ENCODE peak calls at places on chromosome 14, in four cellular contexts. U is heart left ventricle, M is gastrocnemius medialis, T is HCT116. A is an unnamed sample.

GRCh38 chr14:103372552-103373304 is 12.5 kb upstream of the MARK3 start:
- ATAC-seq in U (peak; percentile 79), M (no peak), T (peak; percentile 97), A (no peak)

GRCh38 chr14:37888234-37888633 is 292.8 kb downstream of the TTC6 start:
- ATAC-seq in U (no peak), M (no peak), T (peak; percentile 65), A (no peak)

GRCh38 chr14:65791551-65791981 is 379.0 kb downstream of the FUT8 start:
- ATAC-seq in U (no peak), M (no peak), T (peak; percentile 21), A (no peak)

GRCh38 chr14:99323603-99324185 is 51.7 kb upstream of the BCL11B start:
- ATAC-seq in U (no peak), M (no peak), T (no peak), A (no peak)

GRCh38 chr14:89283327-89284060 is 133.5 kb downstream of the FOXN3 start:
- ATAC-seq in U (no peak), M (no peak), T (no peak), A (no peak)

GRCh38 chr14:35261774-35262173 is 30.4 kb upstream of the PSMA6 start:
- ATAC-seq in U (no peak), M (no peak), T (no peak), A (no peak)

GRCh38 chr14:93960108-93960475 is 16.3 kb downstream of the ASB2 start:
- ATAC-seq in U (no peak), M (no peak), T (peak; percentile 31), A (no peak)

GRCh38 chr14:104585966-104586702 is 6.6 kb downstream of the C14orf180 start:
- ATAC-seq in U (peak; percentile 30), M (no peak), T (no peak), A (no peak)

GRCh38 chr14:63901434-63902085 is 48.8 kb downstream of the SYNE2 start:
- ATAC-seq in U (peak; percentile 29), M (no peak), T (no peak), A (peak; percentile 43)

GRCh38 chr14:99234982-99235491 is 37.0 kb downstream of the BCL11B start:
- ATAC-seq in U (no peak), M (no peak), T (peak; percentile 59), A (no peak)

GRCh38 chr14:61403411-61403810 is 82.0 kb downstream of the PRKCH start:
- ATAC-seq in U (no peak), M (no peak), T (no peak), A (no peak)

GRCh38 chr14:104582649-104583048 is 3.1 kb downstream of the C14orf180 start:
- ATAC-seq in U (peak; percentile 60), M (peak; percentile 73), T (no peak), A (no peak)

GRCh38 chr14:94638961-94639817 is 27.0 kb downstream of the SERPINA3 start:
- ATAC-seq in U (no peak), M (no peak), T (no peak), A (no peak)

GRCh38 chr14:89429206-89430091 is 12.4 kb upstream of the FOXN3 start:
- ATAC-seq in U (peak; percentile 38), M (no peak), T (no peak), A (no peak)

GRCh38 chr14:31068235-31068634 is 42.1 kb upstream of the STRN3 start:
- ATAC-seq in U (peak; percentile 38), M (peak; percentile 52), T (no peak), A (peak; percentile 60)

GRCh38 chr14:65072937-65073336 is 29.4 kb downstream of the MAX start:
- ATAC-seq in U (peak; percentile 61), M (no peak), T (no peak), A (no peak)

GRCh38 chr14:36905272-36906046 is 243.8 kb downstream of the PAX9 start:
- ATAC-seq in U (no peak), M (no peak), T (no peak), A (no peak)

GRCh38 chr14:49946320-49947141 is 53.6 kb downstream of the ARF6 start:
- ATAC-seq in U (peak; percentile 72), M (no peak), T (no peak), A (no peak)

GRCh38 chr14:95895720-95896119 is 19.1 kb downstream of the TUNAR start:
- ATAC-seq in U (no peak), M (no peak), T (peak; percentile 93), A (no peak)

GRCh38 chr14:72812292-72812851 is 81.5 kb downstream of the DPF3 start:
- ATAC-seq in U (peak; percentile 93), M (peak; percentile 89), T (no peak), A (peak; percentile 87)

GRCh38 chr14:59870277-59871165 is at the start of gene RTN1:
- ATAC-seq in U (peak; percentile 89), M (peak; percentile 45), T (peak; percentile 90), A (peak; percentile 84)

GRCh38 chr14:59123526-59123925 is 64.9 kb upstream of the DAAM1 start:
- ATAC-seq in U (no peak), M (no peak), T (no peak), A (no peak)

GRCh38 chr14:102212845-102213244 is 73.1 kb downstream of the WDR20 start:
- ATAC-seq in U (no peak), M (no peak), T (no peak), A (no peak)

GRCh38 chr14:93716002-93716401 is 72.3 kb downstream of the PRIMA1 start:
- ATAC-seq in U (no peak), M (no peak), T (no peak), A (no peak)

GRCh38 chr14:66511849-66512248 is 3.9 kb downstream of the GPHN start:
- ATAC-seq in U (no peak), M (no peak), T (no peak), A (no peak)

GRCh38 chr14:54503476-54503875 is 6.2 kb upstream of the CGRRF1 start:
- ATAC-seq in U (peak; percentile 45), M (no peak), T (peak; percentile 95), A (no peak)

GRCh38 chr14:35404246-35404495 is 378 bp downstream of the NFKBIA start:
- ATAC-seq in U (no peak), M (no peak), T (no peak), A (no peak)

GRCh38 chr14:64708148-64709004 is 4.2 kb downstream of the PLEKHG3 start:
- ATAC-seq in U (no peak), M (no peak), T (peak; percentile 28), A (peak; percentile 12)

GRCh38 chr14:98204139-98204538 is 1067.9 kb downstream of the BCL11B start:
- ATAC-seq in U (no peak), M (no peak), T (no peak), A (no peak)

GRCh38 chr14:106530423-106531107 is 1004.2 kb downstream of the TMEM121 start:
- ATAC-seq in U (no peak), M (no peak), T (no peak), A (no peak)

GRCh38 chr14:23047042-23047634 is 5.1 kb downstream of the PSMB11 start:
- ATAC-seq in U (peak; percentile 17), M (peak; percentile 18), T (no peak), A (no peak)

GRCh38 chr14:102813691-102814090 is 36.4 kb downstream of the TRAF3 start:
- ATAC-seq in U (no peak), M (no peak), T (no peak), A (no peak)

GRCh38 chr14:102914474-102915291 is 7.8 kb upstream of the AMN start:
- ATAC-seq in U (no peak), M (no peak), T (no peak), A (no peak)

GRCh38 chr14:22418631-22419030 is 170.4 kb downstream of the DAD1 start:
- ATAC-seq in U (no peak), M (no peak), T (no peak), A (no peak)

GRCh38 chr14:70203686-70204085 is 14.9 kb upstream of the SLC8A3 start:
- ATAC-seq in U (no peak), M (no peak), T (no peak), A (no peak)

GRCh38 chr14:30974628-30975027 is 50.8 kb upstream of the AP4S1 start:
- ATAC-seq in U (peak; percentile 34), M (no peak), T (no peak), A (no peak)

GRCh38 chr14:65239143-65239672 is 136.9 kb upstream of the MAX start:
- ATAC-seq in U (peak; percentile 43), M (no peak), T (peak; percentile 32), A (peak; percentile 47)

GRCh38 chr14:75282166-75282547 is 3.5 kb downstream of the FOS start:
- ATAC-seq in U (no peak), M (no peak), T (no peak), A (no peak)
- TF ChIP-seq POLR2A in U (no peak), M (no peak), T (no peak), A (peak; percentile 15)

DNA sequence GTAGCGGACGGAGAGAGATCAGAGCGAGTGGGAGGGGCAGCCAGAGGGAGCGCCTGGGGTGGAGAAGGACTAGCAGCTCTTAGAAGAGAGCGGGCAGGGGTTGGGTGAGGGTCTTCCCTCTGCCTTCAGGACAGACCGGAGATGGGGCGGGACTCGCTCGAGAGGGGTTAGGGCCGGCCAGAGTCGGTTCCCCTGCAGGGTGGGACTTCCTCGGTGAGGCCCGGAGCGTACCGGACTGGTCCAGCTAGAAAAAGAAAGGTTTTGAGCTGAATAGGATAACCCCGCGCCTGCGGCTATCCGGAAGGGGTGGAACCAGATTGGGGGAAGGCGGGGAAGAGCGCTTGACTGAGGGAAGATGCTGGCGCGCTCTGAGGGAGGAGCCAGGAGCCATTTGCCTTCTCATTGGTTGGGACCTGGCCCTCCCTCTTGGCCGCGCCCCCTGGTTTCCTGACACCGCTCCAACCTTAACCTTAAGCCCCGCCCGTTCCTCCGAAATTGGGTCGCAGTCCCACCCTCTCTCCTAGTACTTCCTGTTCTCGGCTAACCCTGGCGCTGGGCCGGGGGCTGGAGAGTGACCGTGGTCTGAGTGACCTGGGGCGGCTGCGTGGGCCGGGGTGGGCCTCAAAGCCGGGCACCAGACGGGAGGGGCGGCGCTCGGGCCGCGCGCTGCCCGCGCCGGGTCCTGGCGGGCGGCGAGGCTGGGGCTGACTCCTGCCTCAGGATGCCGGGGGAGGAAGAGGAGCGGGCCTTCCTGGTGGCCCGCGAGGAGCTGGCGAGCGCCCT is at the start of gene RNF31:
- ATAC-seq in U (peak; percentile 93), M (peak; percentile 94), T (peak; percentile 88), A (peak; percentile 96)
- TF ChIP-seq POLR2A in U (peak; percentile 56), M (peak; percentile 72), T (no peak), A (peak; percentile 47)

DNA sequence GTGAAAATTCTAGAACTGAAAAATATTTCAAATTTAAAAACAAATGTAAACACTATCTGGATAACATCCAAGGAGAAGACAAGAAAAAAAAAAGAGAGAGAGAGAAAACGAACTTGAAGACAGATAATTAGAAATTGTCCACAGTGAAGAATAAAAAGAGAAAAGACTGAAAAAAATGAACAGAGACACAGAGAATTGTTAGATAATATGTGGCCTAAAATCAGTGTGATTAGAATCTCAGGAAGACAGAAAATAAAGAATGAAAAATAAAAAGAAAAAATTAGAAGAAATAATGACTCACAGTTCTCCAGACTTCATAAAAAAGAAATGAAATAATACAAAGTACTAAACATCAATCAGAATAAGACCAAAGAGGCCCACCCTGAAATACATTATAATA is 1209.3 kb downstream of the FSCB start:
- ATAC-seq in U (no peak), M (no peak), T (no peak), A (no peak)
- TF ChIP-seq POLR2A in U (no peak), M (no peak), T (no peak), A (no peak)

GRCh38 chr14:24081739-24082204 is 10.4 kb downstream of the CPNE6 start:
- ATAC-seq in U (no peak), M (no peak), T (no peak), A (no peak)
- TF ChIP-seq POLR2A in U (no peak), M (no peak), T (peak; percentile 15), A (no peak)

GRCh38 chr14:56217380-56218045 is 99.3 kb downstream of the PELI2 start:
- ATAC-seq in U (no peak), M (no peak), T (no peak), A (no peak)
- TF ChIP-seq POLR2A in U (no peak), M (no peak), T (no peak), A (no peak)

GRCh38 chr14:71705460-71705859 is 226.8 kb upstream of the RGS6 start:
- ATAC-seq in U (no peak), M (no peak), T (no peak), A (no peak)
- TF ChIP-seq POLR2A in U (no peak), M (no peak), T (no peak), A (no peak)